ENCODE peak calls at places on chromosomes 6 and 20, in nine cellular contexts. C is OCI-M1, D is occipital lobe, O is amniotic stem cell, V is fibroblast of pulmonary artery, S is OCI-LY7, R is COR-L47, Y is NCI-H2029 treated with DMSO at 0.1 percent for 48 hours, F is activated T-cell treated with anti-CD3 and anti-CD28 coated beads for 24 hours. Z is an unnamed sample.

GRCh38 chr6:131084982-131085381 is 21.9 kb upstream of the EPB41L2 start:
- DNase-seq in C (no peak), D (no peak), O (no peak), V (no peak), S (peak), R (no peak), Y (no peak), F (no peak), Z (no peak)

GRCh38 chr6:165231581-165232276 is 77.7 kb downstream of the C6orf118 start:
- DNase-seq in C (peak), D (peak), O (no peak), V (peak), S (peak), R (no peak), Y (peak), F (no peak), Z (peak)

GRCh38 chr6:7671076-7671475 is 54.8 kb upstream of the BMP6 start:
- DNase-seq in C (no peak), D (no peak), O (peak), V (peak), S (no peak), R (no peak), Y (no peak), F (no peak), Z (no peak)

GRCh38 chr6:167766986-167767714 is 59.6 kb upstream of the AFDN start:
- DNase-seq in C (no peak), D (no peak), O (no peak), V (no peak), S (no peak), R (no peak), Y (no peak), F (no peak), Z (no peak)

GRCh38 chr6:90940812-90941481 is 354.1 kb upstream of the MAP3K7 start:
- DNase-seq in C (peak), D (no peak), O (peak), V (peak), S (peak), R (peak), Y (peak), F (no peak), Z (peak)

GRCh38 chr6:170093658-170094596 is 197.0 kb downstream of the DLL1 start:
- DNase-seq in C (no peak), D (no peak), O (no peak), V (no peak), S (no peak), R (no peak), Y (no peak), F (no peak), Z (no peak)

GRCh38 chr20:22512911-22513489 is 71.4 kb downstream of the FOXA2 start:
- DNase-seq in C (no peak), D (no peak), O (no peak), V (no peak), S (no peak), R (no peak), Y (no peak), F (no peak), Z (no peak)

GRCh38 chr20:8227293-8227692 is 95.2 kb downstream of the PLCB1 start:
- DNase-seq in C (no peak), D (no peak), O (no peak), V (no peak), S (no peak), R (no peak), Y (peak), F (no peak), Z (no peak)

GRCh38 chr6:16020259-16020658 is 108.6 kb upstream of the MYLIP start:
- DNase-seq in C (no peak), D (no peak), O (no peak), V (no peak), S (no peak), R (no peak), Y (no peak), F (no peak), Z (no peak)

GRCh38 chr6:44002071-44002590 is 125.1 kb downstream of the MRPL14 start:
- DNase-seq in C (no peak), D (no peak), O (no peak), V (no peak), S (no peak), R (no peak), Y (no peak), F (no peak), Z (no peak)

GRCh38 chr6:26122402-26122792 is 35.2 kb downstream of the HFE start:
- DNase-seq in C (no peak), D (no peak), O (no peak), V (no peak), S (no peak), R (no peak), Y (no peak), F (no peak), Z (no peak)

GRCh38 chr6:137002505-137002904 is 42.3 kb downstream of the IL20RA start:
- DNase-seq in C (no peak), D (no peak), O (no peak), V (no peak), S (no peak), R (no peak), Y (no peak), F (no peak), Z (no peak)

GRCh38 chr6:209432-210103 is 82.7 kb upstream of the DUSP22 start:
- DNase-seq in C (no peak), D (no peak), O (no peak), V (no peak), S (no peak), R (no peak), Y (no peak), F (peak), Z (no peak)

GRCh38 chr6:33885121-33886057 is 81.6 kb upstream of the MLN start:
- DNase-seq in C (no peak), D (no peak), O (no peak), V (peak), S (no peak), R (no peak), Y (no peak), F (no peak), Z (no peak)

GRCh38 chr6:3124667-3125066 is 6.2 kb downstream of the BPHL start:
- DNase-seq in C (no peak), D (no peak), O (no peak), V (no peak), S (peak), R (no peak), Y (no peak), F (no peak), Z (no peak)

GRCh38 chr6:43428112-43428570 is 800 bp downstream of the ABCC10 start:
- DNase-seq in C (no peak), D (no peak), O (no peak), V (no peak), S (no peak), R (no peak), Y (no peak), F (no peak), Z (no peak)

GRCh38 chr20:59925894-59926293 is 7.5 kb downstream of the SYCP2 start:
- DNase-seq in C (no peak), D (no peak), O (no peak), V (no peak), S (no peak), R (no peak), Y (peak), F (no peak), Z (no peak)

GRCh38 chr6:39321761-39322160 is 741 bp downstream of the KCNK16 start:
- DNase-seq in C (peak), D (no peak), O (no peak), V (no peak), S (no peak), R (no peak), Y (no peak), F (no peak), Z (no peak)

GRCh38 chr20:23920408-23920780 is 40.8 kb upstream of the CST5 start:
- DNase-seq in C (no peak), D (no peak), O (no peak), V (no peak), S (no peak), R (no peak), Y (no peak), F (no peak), Z (no peak)

GRCh38 chr6:145015739-145016558 is 719.4 kb downstream of the EPM2A start:
- DNase-seq in C (peak), D (no peak), O (peak), V (peak), S (no peak), R (no peak), Y (no peak), F (peak), Z (peak)

GRCh38 chr6:119348308-119349040 is 1.1 kb downstream of the MAN1A1 start:
- DNase-seq in C (peak), D (no peak), O (no peak), V (no peak), S (peak), R (no peak), Y (no peak), F (peak), Z (no peak)

GRCh38 chr6:122081921-122082320 is 317.5 kb upstream of the HSF2 start:
- DNase-seq in C (peak), D (no peak), O (no peak), V (no peak), S (no peak), R (no peak), Y (no peak), F (no peak), Z (no peak)

GRCh38 chr20:33075281-33075680 is 4.2 kb upstream of the BPIFB4 start:
- DNase-seq in C (no peak), D (no peak), O (no peak), V (no peak), S (no peak), R (no peak), Y (no peak), F (no peak), Z (no peak)

GRCh38 chr20:33130553-33130952 is 37.4 kb upstream of the BPIFA2 start:
- DNase-seq in C (no peak), D (no peak), O (no peak), V (no peak), S (no peak), R (no peak), Y (peak), F (no peak), Z (no peak)

GRCh38 chr20:5718896-5719595 is 31.2 kb upstream of the SHLD1 start:
- DNase-seq in C (no peak), D (no peak), O (no peak), V (no peak), S (no peak), R (no peak), Y (no peak), F (no peak), Z (no peak)

GRCh38 chr6:57021086-57021720 is 25.3 kb upstream of the KIAA1586 start:
- DNase-seq in C (peak), D (no peak), O (peak), V (peak), S (peak), R (peak), Y (peak), F (no peak), Z (peak)

GRCh38 chr6:27873101-27874030 is 38.8 kb downstream of the OR2B2 start:
- DNase-seq in C (peak), D (no peak), O (peak), V (peak), S (peak), R (peak), Y (peak), F (peak), Z (peak)

GRCh38 chr6:5652738-5653137 is 354.0 kb downstream of the NRN1 start:
- DNase-seq in C (no peak), D (no peak), O (no peak), V (no peak), S (no peak), R (no peak), Y (no peak), F (no peak), Z (no peak)

GRCh38 chr6:44668976-44669934 is 281.7 kb downstream of the CDC5L start:
- DNase-seq in C (no peak), D (no peak), O (no peak), V (no peak), S (no peak), R (no peak), Y (no peak), F (no peak), Z (no peak)

GRCh38 chr6:169865346-169866139 is 114.1 kb downstream of the ERMARD start:
- DNase-seq in C (no peak), D (no peak), O (no peak), V (no peak), S (no peak), R (no peak), Y (no peak), F (no peak), Z (no peak)

GRCh38 chr6:55014321-55015088 is 159.8 kb upstream of the HCRTR2 start:
- DNase-seq in C (no peak), D (no peak), O (peak), V (no peak), S (no peak), R (no peak), Y (no peak), F (no peak), Z (no peak)

GRCh38 chr6:165662671-165663282 is at the start of gene PDE10A:
- DNase-seq in C (no peak), D (no peak), O (no peak), V (peak), S (no peak), R (no peak), Y (peak), F (no peak), Z (no peak)

GRCh38 chr20:9514461-9515210 is at the start of gene LAMP5:
- DNase-seq in C (no peak), D (peak), O (no peak), V (peak), S (no peak), R (peak), Y (no peak), F (no peak), Z (peak)

GRCh38 chr6:132734694-132735236 is 20.9 kb upstream of the VNN1 start:
- DNase-seq in C (peak), D (no peak), O (no peak), V (peak), S (no peak), R (no peak), Y (no peak), F (no peak), Z (peak)

GRCh38 chr6:148924226-148924989 is 177.6 kb downstream of the UST start:
- DNase-seq in C (no peak), D (no peak), O (no peak), V (no peak), S (no peak), R (no peak), Y (no peak), F (no peak), Z (no peak)

GRCh38 chr20:2353231-2353630 is 27.5 kb upstream of the TGM6 start:
- DNase-seq in C (peak), D (no peak), O (no peak), V (no peak), S (peak), R (no peak), Y (no peak), F (no peak), Z (peak)

GRCh38 chr6:146788115-146788514 is 189.3 kb downstream of the ADGB start:
- DNase-seq in C (no peak), D (no peak), O (no peak), V (no peak), S (no peak), R (no peak), Y (no peak), F (no peak), Z (no peak)

Z was measured in MV-4-11.